ENCODE peak calls at places on chromosomes 4 and X, in six cellular contexts. D is neural progenitor cell, X is lower lobe of right lung, Y is GM23338, R is progenitor cell of endocrine pancreas, H is Calu3. T is an unnamed sample.

GRCh38 chrX:35104626-35105025 is 162.0 kb downstream of the FAM47B start:
- DNase-seq in D (no peak), X (no peak), Y (no peak), R (no peak), H (no peak), T (no peak)

GRCh38 chr4:155442267-155443105 is 65.7 kb upstream of the MAP9 start:
- DNase-seq in D (peak), X (peak), Y (peak), R (peak), H (peak), T (peak)

GRCh38 chr4:159856451-159856850 is 753.6 kb downstream of the RAPGEF2 start:
- DNase-seq in D (peak), X (no peak), Y (peak), R (no peak), H (no peak), T (no peak)

GRCh38 chr4:172515266-172515879 is 653.2 kb upstream of the GALNT7 start:
- DNase-seq in D (peak), X (no peak), Y (peak), R (no peak), H (no peak), T (no peak)

GRCh38 chr4:89664521-89664920 is 172.4 kb downstream of the SNCA start:
- DNase-seq in D (no peak), X (no peak), Y (no peak), R (no peak), H (no peak), T (no peak)

GRCh38 chr4:98630804-98631454 is 27.5 kb downstream of the TSPAN5 start:
- DNase-seq in D (no peak), X (no peak), Y (peak), R (no peak), H (no peak), T (no peak)

GRCh38 chrX:139559383-139560042 is 29.0 kb downstream of the F9 start:
- DNase-seq in D (peak), X (no peak), Y (peak), R (peak), H (peak), T (peak)

GRCh38 chr4:151117371-151117962 is 18.0 kb downstream of the RPS3A start:
- DNase-seq in D (peak), X (no peak), Y (peak), R (peak), H (peak), T (no peak)

GRCh38 chr4:108272566-108272965 is 103.8 kb upstream of the LEF1 start:
- DNase-seq in D (no peak), X (no peak), Y (no peak), R (no peak), H (no peak), T (no peak)

GRCh38 chrX:111409326-111409725 is 2.7 kb downstream of the DCX start:
- DNase-seq in D (no peak), X (no peak), Y (no peak), R (no peak), H (no peak), T (no peak)

GRCh38 chr4:110196206-110196870 is 2.1 kb downstream of the ELOVL6 start:
- DNase-seq in D (peak), X (peak), Y (peak), R (peak), H (peak), T (no peak)

GRCh38 chr4:105990933-105991332 is 95.7 kb downstream of the NPNT start:
- DNase-seq in D (no peak), X (peak), Y (no peak), R (no peak), H (peak), T (no peak)

GRCh38 chr4:2179717-2180116 is 62.2 kb downstream of the HAUS3 start:
- DNase-seq in D (no peak), X (peak), Y (no peak), R (no peak), H (no peak), T (no peak)

GRCh38 chr4:147207941-147208340 is 262.3 kb upstream of the TTC29 start:
- DNase-seq in D (no peak), X (no peak), Y (no peak), R (no peak), H (no peak), T (no peak)

GRCh38 chr4:40486534-40486933 is 143.1 kb downstream of the RBM47 start:
- DNase-seq in D (no peak), X (no peak), Y (no peak), R (no peak), H (no peak), T (no peak)

GRCh38 chrX:24969812-24970211 is 46.0 kb downstream of the ARX start:
- DNase-seq in D (no peak), X (no peak), Y (no peak), R (no peak), H (no peak), T (no peak)

DNA sequence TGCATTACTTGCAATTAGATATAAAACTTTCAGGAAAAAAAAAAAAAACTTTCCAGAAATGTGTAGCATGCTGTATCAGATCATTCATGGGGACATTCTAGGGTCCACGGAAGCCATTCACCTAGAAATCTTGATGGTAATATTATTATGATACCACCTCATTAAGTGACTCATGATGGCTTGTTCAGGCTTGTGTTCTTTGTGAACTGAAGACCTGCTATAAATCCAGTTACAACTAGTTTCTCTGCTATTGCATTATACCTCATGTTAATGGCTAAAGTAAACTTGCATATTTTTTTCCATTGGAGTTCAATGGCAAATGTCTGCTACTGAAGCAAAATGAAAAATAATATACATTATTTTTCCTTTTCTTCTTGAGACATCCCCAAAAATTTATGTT is 35.3 kb upstream of the PTPN13 start:
- DNase-seq in D (no peak), X (no peak), Y (no peak), R (no peak), H (no peak), T (no peak)
- TF ChIP-seq CTCF in D (no peak), X (no peak), Y (no peak), R (no peak), H (no peak), T (no peak)

DNA sequence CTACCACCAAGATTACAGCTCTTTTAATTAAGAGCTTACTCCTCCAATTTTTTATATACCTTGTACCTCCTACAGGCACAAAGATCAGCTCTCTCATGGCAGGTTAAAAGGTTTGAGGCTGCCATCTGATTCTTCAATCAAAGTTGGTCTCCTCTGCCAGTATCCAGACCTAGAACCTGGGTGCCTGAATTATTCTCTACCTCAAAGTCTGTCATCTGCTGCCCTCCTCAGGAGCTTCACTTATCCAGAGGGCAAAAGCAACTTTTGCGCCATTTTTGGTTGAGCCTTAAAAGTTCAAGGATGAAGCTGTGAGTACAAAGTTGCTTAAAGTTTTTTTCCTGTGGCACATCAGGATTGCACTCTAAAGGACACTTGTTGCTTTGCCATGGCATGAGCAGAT is 343.7 kb upstream of the PPP1R2C start:
- DNase-seq in D (peak), X (no peak), Y (peak), R (no peak), H (no peak), T (no peak)
- TF ChIP-seq CTCF in D (peak), X (no peak), Y (peak), R (no peak), H (no peak), T (no peak)

DNA sequence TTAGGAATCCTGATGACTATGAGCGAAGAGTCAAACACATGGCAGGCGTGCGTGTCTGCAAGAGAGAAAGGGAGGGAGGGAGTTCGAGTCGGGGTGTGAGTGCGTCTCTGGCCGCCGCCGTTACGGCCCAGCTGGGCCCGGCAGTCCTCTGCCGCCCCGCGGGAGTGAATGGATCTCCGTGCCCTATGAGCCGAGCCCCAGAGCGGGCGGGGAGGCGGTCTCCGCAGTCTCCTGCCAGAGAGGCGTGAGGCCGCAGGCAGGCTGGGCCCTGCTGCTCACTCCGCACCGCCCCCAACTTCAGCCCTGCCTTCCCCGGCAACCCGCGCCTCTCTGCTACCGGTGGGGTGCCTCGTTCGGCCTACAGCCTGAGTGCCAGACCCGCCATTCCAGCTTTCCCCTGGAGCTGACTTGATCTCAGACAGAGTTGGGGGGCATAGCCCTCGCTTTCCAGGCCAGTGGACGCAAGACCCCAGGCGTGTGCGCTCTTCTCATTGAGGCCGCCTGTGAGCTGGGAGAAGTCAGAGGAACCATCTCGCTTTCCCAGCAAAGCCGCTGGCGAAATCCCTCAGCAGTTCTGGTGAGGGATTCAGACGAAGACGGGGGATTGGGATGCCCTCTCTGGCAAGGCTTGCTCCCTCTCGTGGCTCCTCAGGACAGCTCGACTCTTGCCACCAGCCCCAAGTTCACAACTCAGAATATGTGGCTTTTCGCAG is 1.4 kb downstream of the SLC16A2 start:
- DNase-seq in D (peak), X (peak), Y (peak), R (peak), H (peak), T (peak)
- TF ChIP-seq CTCF in D (peak), X (no peak), Y (peak), R (peak), H (no peak), T (peak)

GRCh38 chr4:162126754-162127153 is 37.0 kb downstream of the FSTL5 start:
- DNase-seq in D (peak), X (no peak), Y (peak), R (no peak), H (no peak), T (no peak)

GRCh38 chr4:162131256-162131655 is 32.5 kb downstream of the FSTL5 start:
- DNase-seq in D (no peak), X (no peak), Y (peak), R (no peak), H (peak), T (no peak)
- TF ChIP-seq CTCF in D (peak), X (no peak), Y (no peak), R (peak), H (no peak), T (no peak)

GRCh38 chr4:3434891-3435683 is 6.7 kb upstream of the HGFAC start:
- DNase-seq in D (peak), X (no peak), Y (peak), R (no peak), H (no peak), T (no peak)
- TF ChIP-seq CTCF in D (peak), X (no peak), Y (peak), R (peak), H (no peak), T (no peak)